ENCODE peak calls at places on chromosomes 4 and X, in five cellular contexts. One of them, this sample, is unnamed.

GRCh38 chrX:23902419-23902818 is 5.3 kb downstream of the APOO start:
- DNase-seq in GM12865: peak
- DNase-seq in AG10803: peak
- DNase-seq in lung: no peak
- DNase-seq in HepG2: peak
- DNase-seq in this sample: peak

GRCh38 chr4:38088321-38088720 is 128.1 kb downstream of the PTTG2 start:
- DNase-seq in GM12865: no peak
- DNase-seq in AG10803: no peak
- DNase-seq in lung: no peak
- DNase-seq in HepG2: no peak
- DNase-seq in this sample: no peak

GRCh38 chrX:57587607-57588006 is 4.2 kb upstream of the ZXDB start:
- DNase-seq in GM12865: peak
- DNase-seq in AG10803: no peak
- DNase-seq in lung: no peak
- DNase-seq in HepG2: no peak
- DNase-seq in this sample: no peak

GRCh38 chr4:132651193-132651592 is 497.9 kb upstream of the PCDH10 start:
- DNase-seq in GM12865: no peak
- DNase-seq in AG10803: no peak
- DNase-seq in lung: no peak
- DNase-seq in HepG2: no peak
- DNase-seq in this sample: no peak

GRCh38 chr4:5708829-5709680 is 696 bp upstream of the EVC2 start:
- DNase-seq in GM12865: no peak
- DNase-seq in AG10803: peak
- DNase-seq in lung: no peak
- DNase-seq in HepG2: no peak
- DNase-seq in this sample: peak

GRCh38 chr4:82372502-82372873 is 1.3 kb downstream of the HNRNPD start:
- DNase-seq in GM12865: peak
- DNase-seq in AG10803: no peak
- DNase-seq in lung: peak
- DNase-seq in HepG2: no peak
- DNase-seq in this sample: peak

GRCh38 chr4:1381944-1382541 is 24.2 kb downstream of the NKX1-1 start:
- DNase-seq in GM12865: no peak
- DNase-seq in AG10803: no peak
- DNase-seq in lung: no peak
- DNase-seq in HepG2: no peak
- DNase-seq in this sample: no peak

GRCh38 chr4:86891785-86892638 is at the start of gene C4orf36:
- DNase-seq in GM12865: peak
- DNase-seq in AG10803: peak
- DNase-seq in lung: peak
- DNase-seq in HepG2: no peak
- DNase-seq in this sample: peak

GRCh38 chr4:89860971-89861370 is 24.0 kb upstream of the SNCA start:
- DNase-seq in GM12865: no peak
- DNase-seq in AG10803: no peak
- DNase-seq in lung: no peak
- DNase-seq in HepG2: no peak
- DNase-seq in this sample: no peak

GRCh38 chr4:75892508-75892907 is 9.7 kb downstream of the PPEF2 start:
- DNase-seq in GM12865: peak
- DNase-seq in AG10803: no peak
- DNase-seq in lung: no peak
- DNase-seq in HepG2: no peak
- DNase-seq in this sample: peak

GRCh38 chr4:95549246-95550138 is 719 bp upstream of the UNC5C start:
- DNase-seq in GM12865: peak
- DNase-seq in AG10803: peak
- DNase-seq in lung: no peak
- DNase-seq in HepG2: no peak
- DNase-seq in this sample: peak

GRCh38 chr4:115969756-115970155 is 856.3 kb upstream of the NDST4 start:
- DNase-seq in GM12865: no peak
- DNase-seq in AG10803: no peak
- DNase-seq in lung: no peak
- DNase-seq in HepG2: no peak
- DNase-seq in this sample: peak

GRCh38 chr4:53804719-53805118 is 213.4 kb upstream of the LNX1 start:
- DNase-seq in GM12865: peak
- DNase-seq in AG10803: no peak
- DNase-seq in lung: no peak
- DNase-seq in HepG2: peak
- DNase-seq in this sample: peak

GRCh38 chrX:9416562-9417319 is 48.1 kb upstream of the TBL1X start:
- DNase-seq in GM12865: no peak
- DNase-seq in AG10803: peak
- DNase-seq in lung: no peak
- DNase-seq in HepG2: no peak
- DNase-seq in this sample: no peak

GRCh38 chr4:68267433-68267944 is 22.0 kb upstream of the TMPRSS11B start:
- DNase-seq in GM12865: no peak
- DNase-seq in AG10803: peak
- DNase-seq in lung: no peak
- DNase-seq in HepG2: peak
- DNase-seq in this sample: no peak

GRCh38 chr4:185573651-185574199 is 38.4 kb upstream of the PDLIM3 start:
- DNase-seq in GM12865: no peak
- DNase-seq in AG10803: peak
- DNase-seq in lung: no peak
- DNase-seq in HepG2: peak
- DNase-seq in this sample: peak

DNA sequence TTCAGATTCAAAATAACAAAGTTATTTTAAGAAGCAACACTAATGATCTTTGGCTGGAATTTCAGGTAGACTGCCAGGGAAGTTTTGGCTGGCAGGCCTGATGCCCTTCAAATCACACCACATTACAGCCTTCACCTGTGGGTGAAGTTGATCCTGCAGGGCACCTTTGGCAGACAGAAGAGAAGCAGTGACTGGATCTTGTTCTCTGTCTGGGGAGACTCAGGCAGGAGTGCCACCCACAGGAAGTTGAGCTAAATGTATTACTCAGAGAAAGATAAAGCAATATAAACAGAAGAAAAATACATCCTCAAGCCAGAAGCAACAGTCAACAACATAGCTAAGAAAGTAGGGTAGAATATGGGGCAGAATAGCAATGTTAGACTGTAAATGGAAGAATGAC is 12.8 kb upstream of the CFAP299 start:
- DNase-seq in GM12865: peak
- DNase-seq in AG10803: peak
- DNase-seq in lung: no peak
- DNase-seq in HepG2: no peak
- DNase-seq in this sample: no peak
- TF ChIP-seq CTCF in GM12865: no peak
- TF ChIP-seq CTCF in AG10803: peak
- TF ChIP-seq CTCF in lung: no peak
- TF ChIP-seq CTCF in HepG2: no peak
- TF ChIP-seq CTCF in this sample: peak

GRCh38 chr4:165293061-165293460 is 34.4 kb upstream of the MSMO1 start:
- DNase-seq in GM12865: no peak
- DNase-seq in AG10803: no peak
- DNase-seq in lung: no peak
- DNase-seq in HepG2: no peak
- DNase-seq in this sample: no peak
- TF ChIP-seq CTCF in GM12865: no peak
- TF ChIP-seq CTCF in AG10803: no peak
- TF ChIP-seq CTCF in lung: no peak
- TF ChIP-seq CTCF in HepG2: no peak
- TF ChIP-seq CTCF in this sample: no peak

DNA sequence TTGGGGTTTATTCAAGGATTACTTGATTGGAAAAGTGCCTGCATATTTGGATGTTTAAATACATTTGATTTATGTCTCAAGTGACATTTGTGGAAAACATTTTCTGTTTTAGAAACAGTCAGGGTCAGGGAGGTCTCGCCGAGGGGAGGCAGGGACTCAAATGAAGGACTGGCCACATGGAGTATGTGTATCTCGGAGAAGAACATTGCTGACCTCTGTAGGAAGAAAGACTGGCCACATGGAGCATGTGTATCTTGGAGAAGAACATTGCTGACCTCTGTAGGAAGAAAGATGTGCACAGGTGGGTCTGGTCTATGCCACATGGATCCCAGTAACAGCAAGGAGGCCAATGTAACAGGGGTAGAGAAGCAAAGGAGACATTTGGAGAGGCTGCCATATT is 233.6 kb downstream of the TRIML1 start:
- DNase-seq in GM12865: no peak
- DNase-seq in AG10803: peak
- DNase-seq in lung: no peak
- DNase-seq in HepG2: peak
- DNase-seq in this sample: no peak
- TF ChIP-seq CTCF in GM12865: no peak
- TF ChIP-seq CTCF in AG10803: no peak
- TF ChIP-seq CTCF in lung: no peak
- TF ChIP-seq CTCF in HepG2: peak
- TF ChIP-seq CTCF in this sample: no peak

GRCh38 chr4:109149836-109150235 is 152.6 kb downstream of the COL25A1 start:
- DNase-seq in GM12865: no peak
- DNase-seq in AG10803: no peak
- DNase-seq in lung: no peak
- DNase-seq in HepG2: no peak
- DNase-seq in this sample: no peak

GRCh38 chr4:109147135-109147534 is 155.3 kb downstream of the COL25A1 start:
- DNase-seq in GM12865: no peak
- DNase-seq in AG10803: no peak
- DNase-seq in lung: no peak
- DNase-seq in HepG2: no peak
- DNase-seq in this sample: no peak

DNA sequence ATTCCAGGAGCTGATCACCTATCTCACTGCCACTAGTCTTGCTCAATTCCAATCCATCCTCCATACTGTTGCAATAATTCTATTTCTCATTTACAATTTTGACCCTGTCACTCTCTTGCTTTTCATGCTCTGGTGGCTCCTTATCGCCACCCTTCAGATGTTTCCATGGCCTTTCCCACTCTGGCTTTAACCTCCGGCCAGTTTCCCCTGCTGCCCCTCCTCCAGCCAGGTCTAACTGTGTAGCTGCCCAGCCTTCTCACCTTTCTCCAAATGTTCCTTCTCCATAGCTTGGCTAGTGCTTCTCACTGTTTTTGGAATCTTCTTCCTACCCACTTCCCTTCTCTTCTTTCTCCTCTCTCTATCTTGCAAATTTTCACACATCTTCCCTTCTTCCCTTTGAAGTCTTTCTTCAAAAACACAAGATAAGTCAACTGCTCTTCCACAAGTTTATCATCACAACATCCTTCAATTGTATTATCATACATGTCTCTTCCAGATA is 153.8 kb downstream of the COL25A1 start:
- DNase-seq in GM12865: no peak
- DNase-seq in AG10803: no peak
- DNase-seq in lung: no peak
- DNase-seq in HepG2: no peak
- DNase-seq in this sample: no peak
- TF ChIP-seq CTCF in GM12865: no peak
- TF ChIP-seq CTCF in AG10803: no peak
- TF ChIP-seq CTCF in lung: no peak
- TF ChIP-seq CTCF in HepG2: no peak
- TF ChIP-seq CTCF in this sample: no peak

GRCh38 chrX:101291204-101291603 is at the start of gene TAF7L:
- DNase-seq in GM12865: no peak
- DNase-seq in AG10803: peak
- DNase-seq in lung: no peak
- DNase-seq in HepG2: no peak
- DNase-seq in this sample: peak

DNA sequence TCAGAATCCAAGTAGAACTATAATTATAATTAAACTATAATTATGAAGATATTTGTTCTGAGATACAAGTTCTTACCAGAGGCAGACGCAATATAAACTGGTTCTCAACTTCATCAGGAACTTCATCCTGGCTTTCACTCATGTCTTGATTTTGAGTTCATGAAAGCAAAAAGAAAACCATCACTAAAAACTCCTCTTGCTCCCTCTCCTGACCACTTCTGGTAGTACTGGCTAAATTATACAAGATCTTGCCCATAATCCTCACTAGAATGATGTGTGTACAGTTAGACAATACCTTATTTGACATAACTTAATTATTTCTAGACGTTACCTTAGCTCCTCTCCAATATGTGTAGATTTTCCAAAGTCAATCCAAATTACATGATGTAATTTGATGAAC is 3.7 kb downstream of the TAF7L start:
- DNase-seq in GM12865: peak
- DNase-seq in AG10803: peak
- DNase-seq in lung: no peak
- DNase-seq in HepG2: peak
- DNase-seq in this sample: peak
- TF ChIP-seq CTCF in GM12865: peak
- TF ChIP-seq CTCF in AG10803: peak
- TF ChIP-seq CTCF in lung: no peak
- TF ChIP-seq CTCF in HepG2: peak
- TF ChIP-seq CTCF in this sample: peak

DNA sequence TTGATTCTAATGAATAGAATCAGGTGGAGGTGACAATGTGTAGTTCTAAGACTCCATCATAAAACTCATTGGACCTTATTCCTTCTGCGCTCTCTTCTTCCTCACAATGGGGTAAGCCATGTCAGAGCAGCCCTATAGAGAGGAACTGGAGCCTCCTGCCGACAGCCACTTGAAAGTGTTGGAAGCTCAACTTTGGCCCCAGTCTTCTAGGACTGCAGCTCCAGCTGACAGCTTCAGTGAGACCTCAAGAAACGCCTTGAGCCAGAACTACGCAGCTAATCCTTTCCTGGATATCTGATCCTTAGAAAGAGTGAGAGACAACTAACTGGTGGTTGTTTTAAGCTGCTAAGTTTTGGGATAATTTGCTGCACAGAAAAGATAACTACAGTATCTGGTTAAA is 22.1 kb upstream of the ADH7 start:
- DNase-seq in GM12865: no peak
- DNase-seq in AG10803: peak
- DNase-seq in lung: no peak
- DNase-seq in HepG2: no peak
- DNase-seq in this sample: no peak
- TF ChIP-seq CTCF in GM12865: no peak
- TF ChIP-seq CTCF in AG10803: peak
- TF ChIP-seq CTCF in lung: no peak
- TF ChIP-seq CTCF in HepG2: peak
- TF ChIP-seq CTCF in this sample: no peak

GRCh38 chr4:120070191-120070590 is 3.5 kb upstream of the MAD2L1 start:
- DNase-seq in GM12865: no peak
- DNase-seq in AG10803: peak
- DNase-seq in lung: no peak
- DNase-seq in HepG2: no peak
- DNase-seq in this sample: no peak
- TF ChIP-seq CTCF in GM12865: no peak
- TF ChIP-seq CTCF in AG10803: no peak
- TF ChIP-seq CTCF in lung: no peak
- TF ChIP-seq CTCF in HepG2: no peak
- TF ChIP-seq CTCF in this sample: no peak